ENCODE peak calls at places on chromosomes 3 and 15, in four cellular contexts. B is breast epithelium, W is RWPE1, U is fibroblast of lung. A is an unnamed sample.

GRCh38 chr3:37974121-37974927 is 16.3 kb upstream of the VILL start:
- DNase-seq in B (no peak), W (peak; percentile 30), U (peak; percentile 36), A (peak; percentile 40)

GRCh38 chr15:65286069-65286703 is 497 bp downstream of the PARP16 start:
- DNase-seq in B (no peak), W (no peak), U (peak; percentile 38), A (peak; percentile 41)

GRCh38 chr3:149872589-149872988 is 59.6 kb downstream of the RNF13 start:
- DNase-seq in B (no peak), W (no peak), U (no peak), A (no peak)

GRCh38 chr3:174330303-174330702 is 528.8 kb upstream of the NAALADL2 start:
- DNase-seq in B (no peak), W (peak; percentile 5), U (peak; percentile 95), A (no peak)

GRCh38 chr3:23762214-23763039 is 43.3 kb upstream of the UBE2E1 start:
- DNase-seq in B (no peak), W (no peak), U (peak; percentile 63), A (no peak)

GRCh38 chr15:85457392-85457968 is 77.1 kb downstream of the AKAP13 start:
- DNase-seq in B (no peak), W (no peak), U (no peak), A (no peak)

GRCh38 chr3:67947808-67948508 is 293.5 kb upstream of the SUCLG2 start:
- DNase-seq in B (no peak), W (no peak), U (no peak), A (no peak)

GRCh38 chr3:99502871-99503270 is 135.5 kb upstream of the COL8A1 start:
- DNase-seq in B (no peak), W (no peak), U (peak; percentile 23), A (no peak)

GRCh38 chr15:65829150-65829764 is 37.2 kb upstream of the DENND4A start:
- DNase-seq in B (no peak), W (peak; percentile 49), U (peak; percentile 10), A (no peak)

GRCh38 chr3:177379045-177379444 is 181.8 kb upstream of the TBL1XR1 start:
- DNase-seq in B (no peak), W (no peak), U (no peak), A (peak; percentile 41)

GRCh38 chr3:50370594-50370993 is 11.3 kb upstream of the TMEM115 start:
- DNase-seq in B (no peak), W (no peak), U (no peak), A (no peak)

GRCh38 chr3:72338082-72338941 is 509.9 kb downstream of the SHQ1 start:
- DNase-seq in B (no peak), W (peak; percentile 37), U (peak; percentile 61), A (no peak)

GRCh38 chr15:23857028-23857641 is 170.0 kb upstream of the NDN start:
- DNase-seq in B (no peak), W (peak; percentile 13), U (peak; percentile 7), A (no peak)

GRCh38 chr3:46092704-46093085 is 65.4 kb upstream of the XCR1 start:
- DNase-seq in B (no peak), W (no peak), U (no peak), A (no peak)

GRCh38 chr3:142210608-142211007 is 14.8 kb downstream of the GK5 start:
- DNase-seq in B (no peak), W (no peak), U (no peak), A (no peak)

GRCh38 chr15:80403712-80404056 is 498 bp upstream of the ARNT2 start:
- DNase-seq in B (no peak), W (no peak), U (peak; percentile 30), A (no peak)

GRCh38 chr3:114519415-114519814 is 225.6 kb downstream of the TIGIT start:
- DNase-seq in B (no peak), W (peak; percentile 29), U (peak; percentile 77), A (peak; percentile 60)

GRCh38 chr15:71743861-71744382 is 66.4 kb upstream of the NR2E3 start:
- DNase-seq in B (peak; percentile 34), W (peak; percentile 55), U (peak; percentile 28), A (no peak)

GRCh38 chr3:186609247-186609868 is 3.5 kb upstream of the AHSG start:
- DNase-seq in B (no peak), W (peak; percentile 55), U (no peak), A (no peak)

GRCh38 chr3:169118666-169119370 is 544.7 kb downstream of the MECOM start:
- DNase-seq in B (no peak), W (no peak), U (peak; percentile 68), A (no peak)

GRCh38 chr3:155704041-155704440 is 40.8 kb downstream of the PLCH1 start:
- DNase-seq in B (peak; percentile 38), W (no peak), U (peak; percentile 38), A (no peak)

GRCh38 chr3:133574260-133574881 is 885 bp downstream of the CDV3 start:
- DNase-seq in B (peak; percentile 48), W (peak; percentile 53), U (peak; percentile 77), A (peak; percentile 54)

GRCh38 chr3:196555295-196555694 is 13.1 kb downstream of the WDR53 start:
- DNase-seq in B (no peak), W (no peak), U (no peak), A (no peak)

GRCh38 chr15:48040166-48040817 is 80.5 kb upstream of the SLC24A5 start:
- DNase-seq in B (no peak), W (peak; percentile 72), U (peak; percentile 66), A (no peak)

GRCh38 chr3:106117490-106117858 is 248.7 kb upstream of the CBLB start:
- DNase-seq in B (no peak), W (peak; percentile 33), U (no peak), A (no peak)

GRCh38 chr3:170391108-170391507 is 27.6 kb upstream of the CLDN11 start:
- DNase-seq in B (no peak), W (no peak), U (no peak), A (no peak)

GRCh38 chr15:100665570-100665969 is 63.2 kb downstream of the ASB7 start:
- DNase-seq in B (no peak), W (peak; percentile 10), U (no peak), A (no peak)

GRCh38 chr15:100663550-100664335 is 61.4 kb downstream of the ASB7 start:
- DNase-seq in B (no peak), W (no peak), U (peak; percentile 33), A (no peak)

GRCh38 chr15:100658895-100659294 is 56.5 kb downstream of the ASB7 start:
- DNase-seq in B (no peak), W (no peak), U (no peak), A (no peak)

GRCh38 chr15:100661161-100661560 is 58.8 kb downstream of the ASB7 start:
- DNase-seq in B (no peak), W (no peak), U (no peak), A (no peak)

DNA sequence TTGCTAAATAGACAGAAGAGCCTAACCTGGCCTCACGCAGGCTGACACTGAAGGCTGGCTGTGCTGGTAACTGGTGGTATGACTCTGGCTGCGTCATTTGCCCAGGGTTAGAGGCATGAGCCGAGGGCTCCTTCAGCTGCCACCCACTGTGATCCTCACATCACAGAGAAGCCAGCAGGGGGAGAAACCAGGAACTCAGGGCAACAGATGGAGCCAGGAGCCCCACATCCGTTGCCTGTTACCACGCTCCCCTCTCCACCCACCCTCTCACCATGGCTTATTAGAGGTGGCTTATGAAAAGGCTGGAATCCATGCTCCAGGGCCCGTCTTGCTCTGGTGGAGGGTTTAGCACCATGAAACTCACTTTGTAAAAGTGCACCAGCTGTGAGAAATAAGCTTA is 60.7 kb downstream of the ASB7 start:
- DNase-seq in B (no peak), W (peak; percentile 36), U (peak; percentile 19), A (no peak)
- TF ChIP-seq CTCF in B (no peak), W (no peak), U (no peak), A (no peak)

GRCh38 chr3:185071401-185071800 is 81.5 kb downstream of the C3orf70 start:
- DNase-seq in B (no peak), W (no peak), U (no peak), A (no peak)

GRCh38 chr3:185067173-185067572 is 85.7 kb downstream of the C3orf70 start:
- DNase-seq in B (no peak), W (no peak), U (no peak), A (no peak)

GRCh38 chr3:185069023-185069422 is 83.8 kb downstream of the C3orf70 start:
- DNase-seq in B (no peak), W (no peak), U (no peak), A (no peak)

GRCh38 chr3:185069583-185070030 is 83.3 kb downstream of the C3orf70 start:
- DNase-seq in B (no peak), W (no peak), U (no peak), A (no peak)

GRCh38 chr3:185070491-185071335 is 82.1 kb downstream of the C3orf70 start:
- DNase-seq in B (no peak), W (no peak), U (peak; percentile 6), A (no peak)
- TF ChIP-seq CTCF in B (no peak), W (no peak), U (peak; percentile 21), A (no peak)

GRCh38 chr3:184572528-184573270 is 11.1 kb downstream of the EPHB3 start:
- DNase-seq in B (no peak), W (no peak), U (no peak), A (no peak)

GRCh38 chr3:184576457-184577240 is 15.1 kb downstream of the EPHB3 start:
- DNase-seq in B (no peak), W (no peak), U (no peak), A (no peak)

GRCh38 chr3:184577546-184577945 is 16.0 kb downstream of the EPHB3 start:
- DNase-seq in B (no peak), W (no peak), U (no peak), A (no peak)

GRCh38 chr3:184575701-184576100 is 14.1 kb downstream of the EPHB3 start:
- DNase-seq in B (no peak), W (no peak), U (no peak), A (no peak)

DNA sequence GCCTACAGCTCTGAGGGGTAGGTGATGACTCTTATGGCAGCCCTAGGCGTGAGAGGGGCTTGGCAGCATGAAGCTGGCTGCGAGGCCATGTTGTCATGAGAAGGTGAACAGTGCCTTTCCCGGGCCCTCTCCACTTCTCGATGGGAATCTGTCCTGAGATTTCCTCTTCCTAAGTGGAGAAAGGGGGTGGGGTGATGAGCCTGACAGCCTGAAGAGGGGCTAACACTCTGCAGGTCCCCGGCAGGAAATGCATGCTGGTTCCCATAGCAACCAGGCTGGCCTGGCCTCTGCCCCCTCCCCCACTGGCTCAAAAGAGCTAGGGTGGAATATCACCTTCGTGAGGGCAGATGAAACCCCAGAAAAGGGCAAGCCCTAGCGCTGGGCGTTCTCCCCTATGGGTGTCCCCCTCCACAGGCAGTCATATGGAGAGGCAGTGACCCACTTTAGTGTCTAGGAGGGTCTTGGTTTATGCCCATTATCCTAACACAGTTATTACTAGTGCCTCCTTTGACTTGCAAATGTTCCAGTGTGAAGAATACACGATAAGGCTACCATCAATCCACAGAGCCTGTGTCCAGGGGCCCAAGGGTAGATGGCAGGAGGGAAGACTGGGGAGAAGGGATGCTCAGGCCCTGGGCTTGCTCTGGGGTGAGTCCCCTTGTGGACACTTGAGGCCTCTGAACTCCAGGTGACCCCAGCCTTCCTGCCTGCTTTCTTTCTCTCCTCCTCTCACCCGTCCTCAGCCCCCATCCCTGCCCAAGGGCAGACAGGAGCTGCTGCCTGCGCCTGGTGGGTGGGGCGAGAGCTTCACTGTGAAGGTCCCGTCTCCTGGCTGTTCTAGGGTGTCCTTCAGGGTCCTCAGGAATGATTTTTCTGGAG is 13.2 kb downstream of the EPHB3 start:
- DNase-seq in B (no peak), W (no peak), U (no peak), A (no peak)
- TF ChIP-seq CTCF in B (no peak), W (no peak), U (no peak), A (no peak)

DNA sequence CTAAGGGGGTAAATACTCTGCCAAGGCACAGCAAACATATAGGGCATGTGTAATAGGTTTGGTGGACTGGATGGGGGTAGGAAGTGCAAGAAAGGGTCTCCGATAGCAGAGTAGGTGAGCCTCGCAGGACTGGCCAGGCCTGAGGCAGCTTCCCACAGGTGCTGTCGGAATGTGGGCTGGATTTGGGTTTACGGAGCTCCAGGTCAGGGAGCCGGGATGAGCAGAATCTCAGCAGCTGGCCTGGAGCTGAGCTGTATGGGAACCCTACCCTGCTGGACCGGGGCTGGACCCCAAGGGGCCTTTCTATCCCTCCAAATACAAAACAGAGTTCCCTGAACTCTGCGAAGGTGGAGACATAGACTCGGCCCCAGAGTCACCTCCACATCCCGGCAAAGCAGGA is 15.0 kb downstream of the KLF15 start:
- DNase-seq in B (no peak), W (no peak), U (no peak), A (no peak)
- TF ChIP-seq CTCF in B (no peak), W (no peak), U (no peak), A (no peak)

A was measured in gastrocnemius medialis.